ENCODE peak calls at places on chromosomes 4 and X, in five cellular contexts. R is lung microvascular endothelial cell; G is KG1; I is T-helper 2 cell treated with Interferon-gamma antibody and Interleukin-4, amounts not matched to agents 5 μg/mL and 100 μg/mL, for 36 hours; W is fibroblast of the conjunctiva. Q is an unnamed sample.
A peak's percentile ranks its signal among the peaks of the same experiment; 100 is the strongest.

GRCh38 chrX:141176586-141177451 is at the start of gene LDOC1:
- DNase-seq in W (peak; percentile 60), G (no peak), R (peak; percentile 78), I (peak; percentile 48), Q (peak; percentile 51)

GRCh38 chr4:35730414-35730813 is 513.9 kb downstream of the ARAP2 start:
- DNase-seq in W (no peak), R (no peak), I (no peak), G (no peak), Q (no peak)

GRCh38 chr4:115279300-115279699 is 165.9 kb upstream of the NDST4 start:
- DNase-seq in R (no peak), G (no peak), I (no peak), W (no peak), Q (no peak)

GRCh38 chr4:150849016-150849415 is 166.1 kb downstream of the LRBA start:
- DNase-seq in G (no peak), I (no peak), R (no peak), W (no peak), Q (no peak)

GRCh38 chr4:178275671-178276360 is 833.6 kb upstream of the AGA start:
- DNase-seq in I (no peak), G (no peak), W (no peak), R (no peak), Q (no peak)

GRCh38 chrX:3362956-3363355 is 16.5 kb upstream of the MXRA5 start:
- DNase-seq in I (no peak), R (no peak), G (no peak), W (no peak), Q (no peak)

GRCh38 chrX:39603291-39603690 is 494.5 kb downstream of the BCOR start:
- DNase-seq in W (no peak), R (no peak), G (no peak), I (no peak), Q (no peak)

GRCh38 chr4:183300660-183301059 is 19.4 kb downstream of the CLDN22 start:
- DNase-seq in I (no peak), R (peak; percentile 56), G (no peak), W (no peak), Q (no peak)

GRCh38 chr4:173264245-173264959 is 69.8 kb downstream of the HMGB2 start:
- DNase-seq in W (no peak), I (no peak), R (peak; percentile 55), G (no peak), Q (no peak)

GRCh38 chr4:75963558-75963957 is 22.7 kb upstream of the NAAA start:
- DNase-seq in W (no peak), G (no peak), I (no peak), R (no peak), Q (no peak)

GRCh38 chr4:7198440-7199128 is 6.2 kb downstream of the SORCS2 start:
- DNase-seq in R (no peak), G (no peak), I (no peak), W (no peak), Q (no peak)

GRCh38 chrX:18769812-18770573 is 62.5 kb downstream of the PPEF1 start:
- DNase-seq in G (no peak), R (peak; percentile 3), W (no peak), I (no peak), Q (no peak)

GRCh38 chr4:1604181-1604705 is 79.9 kb downstream of the FAM53A start:
- DNase-seq in G (no peak), R (no peak), I (no peak), W (no peak), Q (no peak)

GRCh38 chrX:2536974-2537373 is 36.2 kb upstream of the DHRSX start:
- DNase-seq in G (no peak), W (no peak), I (no peak), R (no peak), Q (no peak)

GRCh38 chrX:151713859-151714258 is 2.0 kb upstream of the FATE1 start:
- DNase-seq in R (peak; percentile 19), G (no peak), I (no peak), W (no peak), Q (no peak)

GRCh38 chrX:538311-538710 is 92.3 kb upstream of the SHOX start:
- DNase-seq in G (no peak), I (no peak), R (no peak), W (no peak), Q (no peak)

GRCh38 chrX:22278375-22278774 is 5.7 kb downstream of the CBLL2 start:
- DNase-seq in W (no peak), R (no peak), G (no peak), I (no peak), Q (no peak)

GRCh38 chrX:45479835-45480422 is 279.3 kb upstream of the DIPK2B start:
- DNase-seq in R (peak; percentile 77), G (no peak), I (no peak), W (peak; percentile 64), Q (no peak)

GRCh38 chr4:158319880-158320279 is 109.6 kb downstream of the TMEM144 start:
- DNase-seq in R (no peak), I (no peak), G (no peak), W (no peak), Q (no peak)

GRCh38 chrX:135505356-135505755 is 15.1 kb upstream of the INTS6L start:
- DNase-seq in R (no peak), I (no peak), G (no peak), W (no peak), Q (no peak)

GRCh38 chr4:147777456-147778091 is 45.7 kb downstream of the ARHGAP10 start:
- DNase-seq in G (no peak), I (no peak), W (no peak), R (peak; percentile 52), Q (no peak)

GRCh38 chr4:96652158-96652557 is 812.3 kb downstream of the PDHA2 start:
- DNase-seq in W (no peak), G (no peak), R (no peak), I (no peak), Q (no peak)

GRCh38 chr4:153082322-153083301 is 121.6 kb upstream of the TRIM2 start:
- DNase-seq in W (no peak), G (peak; percentile 17), R (no peak), I (no peak), Q (no peak)

GRCh38 chrX:13780868-13781427 is 35.9 kb downstream of the GPM6B start:
- DNase-seq in G (no peak), I (no peak), R (no peak), W (no peak), Q (no peak)

GRCh38 chr4:154473497-154473896 is 18.1 kb downstream of the DCHS2 start:
- DNase-seq in G (no peak), I (no peak), R (no peak), W (no peak), Q (no peak)

GRCh38 chr4:71130827-71131603 is 137.6 kb downstream of the DCK start:
- DNase-seq in G (no peak), W (peak; percentile 26), I (no peak), R (no peak), Q (no peak)

GRCh38 chrX:141214216-141214615 is 28.1 kb downstream of the SPANXC start:
- DNase-seq in R (no peak), I (no peak), G (no peak), W (no peak), Q (no peak)

GRCh38 chr4:149248191-149248590 is 567.5 kb downstream of the IQCM start:
- DNase-seq in R (no peak), G (no peak), I (no peak), W (no peak), Q (no peak)

GRCh38 chr4:26787461-26788340 is 72.9 kb upstream of the STIM2 start:
- DNase-seq in G (no peak), I (peak; percentile 27), R (peak; percentile 46), W (peak; percentile 27), Q (no peak)

GRCh38 chr4:121370729-121371325 is 10.0 kb downstream of the QRFPR start:
- DNase-seq in I (no peak), R (peak; percentile 48), G (peak; percentile 5), W (peak; percentile 10), Q (no peak)

GRCh38 chr4:97548186-97548585 is 595.1 kb downstream of the STPG2 start:
- DNase-seq in R (no peak), G (no peak), W (no peak), I (no peak), Q (no peak)

GRCh38 chrX:135923353-135923752 is 29.8 kb downstream of the SAGE1 start:
- DNase-seq in W (no peak), R (peak; percentile 1), G (no peak), I (no peak), Q (no peak)

GRCh38 chr4:100299019-100299418 is 108.8 kb upstream of the DDIT4L start:
- DNase-seq in W (peak; percentile 93), R (peak; percentile 90), G (no peak), I (no peak), Q (no peak)

GRCh38 chr4:5705672-5706310 is 2.6 kb downstream of the EVC2 start:
- DNase-seq in I (no peak), G (no peak), R (no peak), W (no peak), Q (no peak)

GRCh38 chr4:82266345-82266744 is 107.4 kb downstream of the HNRNPD start:
- DNase-seq in W (no peak), G (no peak), I (no peak), R (no peak), Q (no peak)